ENCODE peak calls at places on chromosomes 3 and 15, in six cellular contexts. S is cardiac fibroblast; C is stimulated activated CD4-positive, alpha-beta T cell treated with anti-CD3 and anti-CD28 coated beads, TNF-alpha, amount 100 ng/mL, for 24 hours; E is SW480; T is hypothalamus; R is activated CD4-positive, alpha-beta T cell treated with anti-CD3 and anti-CD28 coated beads, Interleukin-2, amount 50 U/mL, for 1 hour. O is an unnamed sample.

GRCh38 chr15:63833246-63833696 is 477 bp downstream of the HERC1 start:
- DNase-seq in S (peak), C (no peak), R (peak), E (peak), T (no peak), O (peak)

GRCh38 chr15:88334436-88334835 is 77.9 kb upstream of the NTRK3 start:
- DNase-seq in T (no peak), R (no peak), S (peak), C (no peak), E (no peak), O (no peak)

GRCh38 chr15:68372291-68372811 is 59.6 kb downstream of the ITGA11 start:
- DNase-seq in S (peak), C (no peak), T (no peak), E (peak), R (no peak), O (no peak)

GRCh38 chr3:139105154-139105702 is 60.5 kb upstream of the PRR23C start:
- DNase-seq in R (no peak), T (no peak), E (no peak), C (no peak), S (no peak), O (peak)

GRCh38 chr3:23888617-23889228 is 28.1 kb downstream of the NKIRAS1 start:
- DNase-seq in T (no peak), C (no peak), E (peak), S (peak), R (no peak), O (no peak)

GRCh38 chr3:150365132-150365604 is 42.9 kb upstream of the TSC22D2 start:
- DNase-seq in R (no peak), C (no peak), T (no peak), E (peak), S (peak), O (no peak)

GRCh38 chr3:114420072-114420471 is 126.2 kb downstream of the TIGIT start:
- DNase-seq in R (no peak), T (no peak), C (no peak), E (no peak), S (no peak), O (no peak)

GRCh38 chr15:90481023-90481422 is 48.7 kb upstream of the CRTC3 start:
- DNase-seq in E (no peak), T (no peak), R (peak), S (no peak), C (peak), O (no peak)

GRCh38 chr15:60390931-60391501 is 6.8 kb downstream of the ANXA2 start:
- DNase-seq in T (no peak), S (peak), E (peak), C (no peak), R (no peak), O (no peak)

GRCh38 chr3:16329036-16329791 is 64.2 kb downstream of the OXNAD1 start:
- DNase-seq in E (no peak), T (no peak), R (no peak), C (no peak), S (no peak), O (no peak)

GRCh38 chr3:66350601-66351000 is 129.8 kb downstream of the SLC25A26 start:
- DNase-seq in R (no peak), T (no peak), S (no peak), C (no peak), E (no peak), O (no peak)

GRCh38 chr3:72460215-72461174 is 387.8 kb downstream of the SHQ1 start:
- DNase-seq in C (no peak), S (no peak), T (no peak), E (no peak), R (no peak), O (no peak)

GRCh38 chr3:10332481-10333358 is 11.8 kb upstream of the SEC13 start:
- DNase-seq in S (no peak), E (no peak), C (no peak), T (no peak), R (no peak), O (no peak)

GRCh38 chr3:27553868-27554540 is 69.8 kb upstream of the SLC4A7 start:
- DNase-seq in T (no peak), S (peak), R (no peak), C (no peak), E (no peak), O (no peak)

GRCh38 chr15:56767315-56767714 is 34.0 kb upstream of the ZNF280D start:
- DNase-seq in C (no peak), T (no peak), S (peak), R (no peak), E (no peak), O (no peak)

GRCh38 chr3:114508208-114508607 is 214.4 kb downstream of the TIGIT start:
- DNase-seq in T (no peak), S (no peak), C (no peak), R (no peak), E (no peak), O (no peak)

GRCh38 chr3:98986073-98986472 is 84.6 kb upstream of the DCBLD2 start:
- DNase-seq in C (no peak), T (no peak), R (no peak), E (peak), S (peak), O (no peak)

GRCh38 chr15:58227706-58228543 is 89.7 kb downstream of the AQP9 start:
- DNase-seq in T (no peak), S (peak), R (peak), E (peak), C (peak), O (peak)

GRCh38 chr15:65766422-65767263 is 25.4 kb downstream of the DENND4A start:
- DNase-seq in C (no peak), R (no peak), E (no peak), T (no peak), S (peak), O (no peak)

GRCh38 chr3:146334151-146334550 is 83.2 kb upstream of the PLSCR4 start:
- DNase-seq in E (no peak), R (no peak), S (peak), T (no peak), C (no peak), O (no peak)

GRCh38 chr3:31639828-31640227 is 107.1 kb downstream of the STT3B start:
- DNase-seq in T (no peak), E (no peak), R (no peak), S (no peak), C (no peak), O (no peak)

O was measured in stimulated activated effector memory CD8-positive, alpha-beta T cell treated with anti-CD3 and anti-CD28 coated beads, Interleukin-12 subunit alpha, Interleukin-12 subunit beta, amount 100 ng/mL, for 72 hours.